ENCODE peak calls at places on chromosomes 6 and 20, in six cellular contexts. Z is GM06990, I is K562, T is fibroblast of lung, X is transverse colon, V is psoas muscle. O is an unnamed sample.
A peak's percentile ranks its signal among the peaks of the same experiment; 100 is the strongest.

GRCh38 chr20:8225658-8226057 is 93.6 kb downstream of the PLCB1 start:
- DNase-seq in Z (no peak), V (no peak), X (no peak), I (no peak), T (no peak), O (no peak)

GRCh38 chr6:80771941-80772340 is 665.5 kb downstream of the BCKDHB start:
- DNase-seq in I (no peak), T (peak; percentile 51), Z (no peak), X (no peak), V (no peak), O (no peak)

GRCh38 chr20:45104786-45105185 is 3.9 kb upstream of the KCNS1 start:
- DNase-seq in Z (no peak), I (no peak), T (peak; percentile 9), V (no peak), X (no peak), O (no peak)

GRCh38 chr20:62227977-62228958 is 8.2 kb upstream of the HRH3 start:
- DNase-seq in X (peak; percentile 29), T (no peak), V (no peak), I (no peak), Z (no peak), O (no peak)

GRCh38 chr20:10282930-10283556 is 64.4 kb downstream of the SNAP25 start:
- DNase-seq in T (no peak), V (no peak), I (no peak), Z (no peak), X (no peak), O (no peak)

GRCh38 chr20:47674145-47674544 is 111.1 kb downstream of the SULF2 start:
- DNase-seq in X (no peak), Z (no peak), I (no peak), T (no peak), V (no peak), O (no peak)

GRCh38 chr6:67535946-67536345 is 1099.1 kb upstream of the ADGRB3 start:
- DNase-seq in T (peak; percentile 46), V (no peak), X (no peak), Z (no peak), I (no peak), O (no peak)

GRCh38 chr6:111845441-111845871 is 27.8 kb downstream of the FYN start:
- DNase-seq in X (no peak), V (no peak), T (no peak), I (peak; percentile 52), Z (peak; percentile 29), O (peak; percentile 55)

GRCh38 chr6:140711019-140711613 is 1336.7 kb upstream of the CITED2 start:
- DNase-seq in I (no peak), T (no peak), V (no peak), X (no peak), Z (no peak), O (no peak)

GRCh38 chr20:45080867-45081616 is 19.9 kb downstream of the KCNS1 start:
- DNase-seq in I (peak; percentile 13), X (no peak), T (peak; percentile 56), V (no peak), Z (no peak), O (no peak)

GRCh38 chr6:79468587-79468986 is 68.6 kb downstream of the LCA5 start:
- DNase-seq in Z (no peak), T (no peak), I (no peak), X (no peak), V (no peak), O (no peak)

GRCh38 chr6:110755411-110755834 is 59.8 kb downstream of the CDK19 start:
- DNase-seq in T (no peak), V (no peak), X (no peak), I (no peak), Z (no peak), O (no peak)

GRCh38 chr6:69936674-69937363 is 70.5 kb downstream of the COL19A1 start:
- DNase-seq in V (no peak), I (no peak), Z (no peak), X (no peak), T (peak; percentile 36), O (no peak)

GRCh38 chr6:154535146-154535545 is 24.7 kb upstream of the CNKSR3 start:
- DNase-seq in V (no peak), X (no peak), T (peak; percentile 19), I (no peak), Z (no peak), O (no peak)

GRCh38 chr6:1311400-1312192 is at the start of gene FOXQ1:
- DNase-seq in Z (peak; percentile 24), V (no peak), X (peak; percentile 77), T (peak; percentile 76), I (no peak), O (no peak)

GRCh38 chr20:17895641-17896246 is 72.8 kb downstream of the SNX5 start:
- DNase-seq in Z (peak; percentile 64), V (peak; percentile 74), X (peak; percentile 58), I (peak; percentile 28), T (no peak), O (no peak)

GRCh38 chr20:57464642-57465211 is 60.2 kb downstream of the CTCFL start:
- DNase-seq in I (peak; percentile 67), T (no peak), Z (no peak), V (peak; percentile 30), X (no peak), O (no peak)

GRCh38 chr6:155782739-155783459 is 327.3 kb upstream of the NOX3 start:
- DNase-seq in V (no peak), X (no peak), Z (no peak), I (no peak), T (peak; percentile 61), O (no peak)

GRCh38 chr6:1917628-1918371 is 308.1 kb downstream of the FOXC1 start:
- DNase-seq in V (no peak), T (peak; percentile 53), X (no peak), I (no peak), Z (no peak), O (peak; percentile 68)

GRCh38 chr6:123415844-123416468 is 220.8 kb downstream of the TRDN start:
- DNase-seq in Z (no peak), V (no peak), X (peak; percentile 13), I (peak; percentile 66), T (peak; percentile 70), O (no peak)

GRCh38 chr6:56378507-56378906 is 131.1 kb upstream of the COL21A1 start:
- DNase-seq in I (no peak), Z (no peak), T (no peak), V (no peak), X (no peak), O (no peak)

GRCh38 chr20:4369119-4369797 is 352.5 kb upstream of the PRND start:
- DNase-seq in I (peak; percentile 3), T (no peak), Z (no peak), X (no peak), V (no peak), O (no peak)

GRCh38 chr20:63641146-63641791 is 12.0 kb downstream of the STMN3 start:
- DNase-seq in X (peak; percentile 41), T (no peak), I (no peak), Z (peak; percentile 74), V (no peak), O (no peak)

GRCh38 chr20:41340327-41341055 is at the start of gene LPIN3:
- DNase-seq in V (peak; percentile 84), Z (peak; percentile 33), T (peak; percentile 91), X (peak; percentile 95), I (peak; percentile 95), O (peak; percentile 96)

GRCh38 chr6:33339193-33339592 is 21.6 kb upstream of the ZBTB22 start:
- DNase-seq in Z (no peak), T (no peak), X (no peak), V (no peak), I (no peak), O (no peak)

GRCh38 chr6:33347816-33348215 is 30.3 kb upstream of the ZBTB22 start:
- DNase-seq in X (no peak), Z (no peak), V (no peak), T (no peak), I (no peak), O (no peak)

GRCh38 chr6:33344771-33345697 is 27.5 kb upstream of the ZBTB22 start:
- DNase-seq in X (peak; percentile 71), T (peak; percentile 75), Z (no peak), I (peak; percentile 93), V (peak; percentile 57), O (no peak)

GRCh38 chr6:33343953-33344611 is 26.5 kb upstream of the ZBTB22 start:
- DNase-seq in T (no peak), X (no peak), Z (no peak), I (no peak), V (no peak), O (no peak)
- H3K4me3 ChIP-seq in T (no peak overlapping the region), X (no peak overlapping the region), Z (no peak overlapping the region), I (no peak overlapping the region), V (no peak overlapping the region), O (no peak overlapping the region)

GRCh38 chr20:14966203-14966602 is 628.8 kb upstream of the FLRT3 start:
- DNase-seq in X (no peak), V (no peak), Z (no peak), I (no peak), T (no peak), O (no peak)

GRCh38 chr20:14959506-14960493 is 622.4 kb upstream of the FLRT3 start:
- DNase-seq in I (no peak), V (no peak), X (no peak), T (no peak), Z (no peak), O (no peak)

GRCh38 chr20:14960837-14961236 is 623.4 kb upstream of the FLRT3 start:
- DNase-seq in Z (no peak), I (no peak), T (no peak), V (no peak), X (no peak), O (no peak)

GRCh38 chr20:14958626-14959025 is 621.2 kb upstream of the FLRT3 start:
- DNase-seq in X (no peak), T (no peak), Z (no peak), I (no peak), V (no peak), O (no peak)

DNA sequence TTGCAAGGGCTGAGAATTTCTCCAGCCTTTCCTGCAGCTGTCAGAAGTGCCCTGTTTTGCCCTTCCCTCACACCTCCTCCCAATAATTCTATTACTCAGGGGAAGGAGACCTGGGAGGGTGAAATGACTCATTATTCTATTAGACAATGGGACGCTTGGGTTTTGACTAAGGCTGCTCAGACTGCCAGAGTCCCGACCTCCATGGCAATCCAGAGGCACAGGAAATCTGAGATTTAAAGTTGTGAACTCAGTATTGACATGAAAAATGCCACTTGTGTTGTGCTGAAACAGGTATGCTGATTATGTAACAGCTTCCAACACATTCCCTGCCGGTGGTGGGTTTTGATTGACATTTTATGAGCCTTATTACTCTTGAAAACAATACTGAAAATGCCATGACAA is 625.9 kb upstream of the FLRT3 start:
- DNase-seq in I (no peak), T (no peak), X (no peak), V (no peak), Z (no peak), O (no peak)
- H3K27me3 ChIP-seq in I (no peaks in the 10 kb centered on the region), T (no peaks in the 10 kb centered on the region), X (no peaks in the 10 kb centered on the region), V (no peaks in the 10 kb centered on the region), Z (no peaks in the 10 kb centered on the region), O (no peaks in the 10 kb centered on the region)

DNA sequence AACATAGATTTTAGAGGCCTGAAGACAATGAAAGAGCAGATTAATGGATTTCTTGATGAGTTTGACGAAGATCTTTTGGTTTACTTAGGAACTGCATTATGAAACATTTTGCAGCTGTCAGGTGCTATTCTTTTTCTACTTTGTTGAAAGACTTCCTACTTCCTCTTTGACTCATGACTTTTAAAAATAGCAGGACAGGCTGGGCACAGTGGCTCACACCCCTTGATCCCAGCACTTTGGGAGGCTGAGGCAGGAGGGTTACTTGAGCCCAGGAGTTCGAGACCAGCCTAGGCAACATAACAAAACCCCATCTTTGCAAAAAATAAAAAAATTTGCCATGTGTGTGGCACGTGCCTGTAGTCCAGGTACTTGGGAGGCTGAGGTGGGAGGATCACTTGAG is 52.0 kb downstream of the ITCH start:
- DNase-seq in T (no peak), V (no peak), X (peak; percentile 20), I (no peak), Z (peak; percentile 69), O (no peak)
- H3K36me3 ChIP-seq in T (no peaks in the 10 kb centered on the region), V (no peaks in the 10 kb centered on the region), X (no peaks in the 10 kb centered on the region), I (peaks cover 73% of the 10 kb centered on the region), Z (no peaks in the 10 kb centered on the region), O (peaks cover 4% of the 10 kb centered on the region)

GRCh38 chr6:55276745-55277627 is 50.3 kb upstream of the GFRAL start:
- DNase-seq in Z (peak; percentile 6), I (peak; percentile 43), V (no peak), T (peak; percentile 88), X (no peak), O (no peak)
- H3K4me3 ChIP-seq in Z (no peak overlapping the region), I (no peak overlapping the region), V (no peak overlapping the region), T (no peak overlapping the region), X (no peak overlapping the region), O (no peak overlapping the region)

O was measured in esophagus muscularis mucosa.